ENCODE peak calls at places on chromosomes 16 and 17, in nine cellular contexts. E is GM12892, M is sigmoid colon, V is spleen, Y is stomach, T is breast epithelium, F is K562, I is prostate gland, X is transverse colon. S is an unnamed sample.

GRCh38 chr17:16215002-16215272 is 397 bp downstream of the NCOR1 start:
- DNase-seq in V (no peak), Y (peak), I (peak), F (peak), T (no peak), X (peak), M (no peak), E (peak), S (peak)

GRCh38 chr17:82402865-82403264 is 15.3 kb upstream of the HEXD start:
- DNase-seq in F (no peak), X (no peak), V (no peak), M (no peak), Y (no peak), T (no peak), I (no peak), E (no peak), S (no peak)

GRCh38 chr17:57916925-57917858 is 38.0 kb downstream of the CUEDC1 start:
- DNase-seq in X (no peak), V (no peak), I (no peak), Y (no peak), M (no peak), F (no peak), E (no peak), T (no peak), S (no peak)

GRCh38 chr16:1543085-1543896 is 9.8 kb downstream of the TMEM204 start:
- DNase-seq in X (peak), E (no peak), Y (peak), I (no peak), V (peak), F (peak), M (peak), T (no peak), S (peak)

GRCh38 chr17:77322284-77322533 is 181.4 kb downstream of the SEC14L1 start:
- DNase-seq in I (no peak), V (no peak), F (no peak), M (no peak), X (no peak), E (no peak), T (no peak), Y (no peak), S (no peak)

GRCh38 chr17:4130715-4131114 is 12.1 kb downstream of the ZZEF1 start:
- DNase-seq in X (peak), M (peak), I (no peak), V (no peak), Y (no peak), E (no peak), T (no peak), F (peak), S (no peak)

GRCh38 chr16:2022723-2023097 is 3.1 kb downstream of the NPW start:
- DNase-seq in T (no peak), Y (no peak), X (no peak), V (no peak), I (no peak), M (no peak), F (peak), E (no peak), S (no peak)

GRCh38 chr17:6708357-6708961 is 4.7 kb downstream of the SLC13A5 start:
- DNase-seq in I (no peak), M (no peak), E (no peak), X (no peak), V (no peak), F (no peak), Y (peak), T (no peak), S (no peak)

GRCh38 chr16:67842509-67843342 is 606 bp downstream of the THAP11 start:
- DNase-seq in I (peak), X (peak), F (no peak), M (peak), E (peak), V (peak), Y (peak), T (no peak), S (no peak)

GRCh38 chr16:56792960-56793359 is 63.0 kb downstream of the NUP93 start:
- DNase-seq in I (no peak), E (no peak), Y (no peak), F (no peak), T (no peak), M (no peak), V (no peak), X (no peak), S (no peak)

GRCh38 chr17:76940738-76941350 is 72.6 kb downstream of the MGAT5B start:
- DNase-seq in T (no peak), V (no peak), X (no peak), F (no peak), I (no peak), Y (no peak), M (no peak), E (no peak), S (no peak)

GRCh38 chr17:6555331-6556120 is 829 bp downstream of the PITPNM3 start:
- DNase-seq in F (no peak), T (no peak), Y (peak), I (peak), E (no peak), M (no peak), V (no peak), X (peak), S (no peak)

GRCh38 chr16:67393111-67393789 is at the start of gene TPPP3:
- DNase-seq in E (no peak), V (peak), F (peak), I (no peak), T (peak), M (peak), X (peak), Y (peak), S (no peak)

GRCh38 chr17:2239882-2240430 is 63.6 kb downstream of the SMG6 start:
- DNase-seq in E (peak), V (no peak), Y (peak), T (no peak), F (no peak), X (peak), M (peak), I (no peak), S (no peak)

GRCh38 chr17:44557653-44558285 is 485 bp downstream of the FZD2 start:
- DNase-seq in I (no peak), Y (peak), E (no peak), X (peak), V (peak), F (no peak), M (peak), T (no peak), S (no peak)

GRCh38 chr16:88380619-88381018 is 2.1 kb upstream of the ZNF469 start:
- DNase-seq in X (no peak), M (peak), I (no peak), F (no peak), Y (no peak), T (no peak), V (no peak), E (no peak), S (no peak)

GRCh38 chr17:77802811-77803220 is 155.7 kb upstream of the TNRC6C start:
- DNase-seq in F (no peak), Y (no peak), V (peak), T (no peak), E (no peak), X (no peak), M (peak), I (no peak), S (no peak)

GRCh38 chr17:55735784-55736405 is 13.2 kb upstream of the TMEM100 start:
- DNase-seq in F (peak), T (no peak), M (peak), V (no peak), E (no peak), X (peak), I (no peak), Y (no peak), S (no peak)

GRCh38 chr16:4135537-4135936 is 19.3 kb upstream of the ADCY9 start:
- DNase-seq in V (no peak), X (no peak), F (no peak), Y (no peak), M (no peak), T (no peak), I (no peak), E (no peak), S (no peak)

GRCh38 chr16:61900482-61900881 is 135.8 kb downstream of the CDH8 start:
- DNase-seq in T (no peak), E (no peak), F (no peak), Y (no peak), V (no peak), X (no peak), I (no peak), M (no peak), S (no peak)

GRCh38 chr17:39235555-39236221 is 9.9 kb upstream of the STAC2 start:
- DNase-seq in I (no peak), V (peak), X (peak), E (peak), T (no peak), F (peak), Y (no peak), M (no peak), S (peak)

GRCh38 chr17:2247005-2247404 is 56.6 kb downstream of the SMG6 start:
- DNase-seq in M (no peak), X (no peak), V (no peak), F (no peak), T (no peak), E (no peak), I (no peak), Y (no peak), S (no peak)

GRCh38 chr17:64938925-64939474 is 19.7 kb upstream of the LRRC37A3 start:
- DNase-seq in V (peak), M (no peak), E (peak), X (peak), I (no peak), Y (peak), T (no peak), F (peak), S (peak)

GRCh38 chr16:49749816-49750215 is 106.1 kb downstream of the ZNF423 start:
- DNase-seq in M (no peak), Y (no peak), T (no peak), I (no peak), F (no peak), X (no peak), V (no peak), E (no peak), S (no peak)

GRCh38 chr17:78272181-78272913 is 40.9 kb downstream of the TMEM235 start:
- DNase-seq in I (peak), F (peak), E (no peak), Y (peak), V (peak), T (peak), M (peak), X (peak), S (no peak)

GRCh38 chr17:37361543-37361942 is 14.2 kb upstream of the C17orf78 start:
- DNase-seq in E (no peak), V (no peak), F (no peak), Y (no peak), T (no peak), M (no peak), X (no peak), I (peak), S (no peak)

GRCh38 chr17:53626286-53626685 is 196.4 kb upstream of the KIF2B start:
- DNase-seq in T (no peak), M (no peak), V (no peak), F (peak), X (no peak), I (no peak), Y (no peak), E (no peak), S (no peak)

GRCh38 chr17:8800656-8801055 is 1.5 kb upstream of the MFSD6L start:
- DNase-seq in F (no peak), V (no peak), E (no peak), T (no peak), I (no peak), M (no peak), X (no peak), Y (no peak), S (no peak)

GRCh38 chr17:8798176-8799000 is 777 bp downstream of the MFSD6L start:
- DNase-seq in T (no peak), Y (no peak), E (no peak), I (no peak), F (no peak), X (no peak), V (no peak), M (no peak), S (no peak)

GRCh38 chr17:8801135-8801840 is 2.1 kb upstream of the MFSD6L start:
- DNase-seq in I (no peak), E (no peak), T (no peak), Y (no peak), V (no peak), M (no peak), X (no peak), F (no peak), S (no peak)

GRCh38 chr17:8799001-8799850 is at the start of gene MFSD6L:
- DNase-seq in T (no peak), X (peak), M (no peak), E (no peak), V (peak), I (no peak), Y (peak), F (no peak), S (no peak)

GRCh38 chr17:8799851-8800212 is 667 bp upstream of the MFSD6L start:
- DNase-seq in F (no peak), T (no peak), X (no peak), M (no peak), V (no peak), I (no peak), Y (no peak), E (no peak), S (no peak)
- TF ChIP-seq POLR2A in F (no peak), T (no peak), X (no peak), M (no peak), V (no peak), I (no peak), Y (no peak), E (no peak), S (peak)

DNA sequence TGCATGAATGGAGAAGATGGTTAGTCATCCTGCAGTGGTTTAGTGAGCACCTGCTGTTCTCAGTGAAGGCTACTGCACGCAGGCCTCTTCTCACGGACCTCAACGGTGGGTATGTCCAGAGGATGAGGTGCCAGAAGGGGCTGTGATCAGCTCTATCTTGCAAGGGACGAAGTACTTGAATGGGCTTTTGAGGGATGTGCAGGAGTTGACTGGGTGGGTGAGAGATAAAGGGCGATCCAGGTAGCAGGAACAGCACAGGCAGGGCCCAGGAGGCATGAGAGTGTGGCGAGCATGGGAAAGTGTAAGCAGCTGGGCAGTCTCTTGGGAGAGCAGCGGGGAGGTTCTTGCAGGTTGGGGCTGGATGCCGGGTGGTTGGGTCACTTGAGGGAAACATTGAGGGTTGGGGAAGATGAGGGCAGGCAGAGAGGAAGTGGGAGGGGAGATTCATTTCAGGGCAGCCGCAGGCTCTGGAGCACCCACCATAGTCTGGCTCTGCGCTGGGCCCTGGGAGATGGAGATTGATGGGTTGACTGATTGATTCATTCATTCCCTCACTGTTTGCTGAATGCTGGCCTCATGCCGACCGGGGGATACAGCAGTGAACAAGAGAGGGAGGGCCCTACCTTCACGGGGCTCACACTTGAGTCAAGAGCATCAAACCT is 115.1 kb upstream of the CIBAR2 start:
- DNase-seq in M (peak), E (peak), F (no peak), I (no peak), Y (no peak), T (no peak), V (no peak), X (no peak), S (peak)
- TF ChIP-seq POLR2AphosphoS5 in M (no peak), E (peak), F (no peak), I (no peak), Y (no peak), T (no peak), V (no peak), X (no peak), S (peak)

GRCh38 chr16:21233521-21234150 is at the start of gene ANKS4B:
- DNase-seq in I (no peak), M (no peak), F (no peak), T (no peak), X (peak), E (no peak), Y (peak), V (no peak), S (no peak)
- TF ChIP-seq POLR2A in I (no peak), M (no peak), F (no peak), T (no peak), X (peak), E (no peak), Y (no peak), V (no peak), S (no peak)

GRCh38 chr17:40525294-40525693 is 23.9 kb upstream of the TNS4 start:
- DNase-seq in I (no peak), Y (no peak), M (no peak), F (no peak), T (no peak), V (no peak), E (no peak), X (no peak), S (no peak)

GRCh38 chr17:40529991-40530390 is 28.6 kb upstream of the TNS4 start:
- DNase-seq in Y (no peak), M (no peak), T (peak), I (no peak), E (no peak), F (no peak), V (peak), X (no peak), S (no peak)

GRCh38 chr17:40528692-40529417 is 27.4 kb upstream of the TNS4 start:
- DNase-seq in T (peak), I (no peak), E (no peak), V (peak), X (no peak), F (no peak), M (peak), Y (no peak), S (no peak)

GRCh38 chr17:40524243-40524965 is 23.0 kb upstream of the TNS4 start:
- DNase-seq in E (no peak), M (no peak), F (no peak), T (peak), V (peak), I (no peak), Y (no peak), X (no peak), S (no peak)

GRCh38 chr17:40526668-40527067 is 25.2 kb upstream of the TNS4 start:
- DNase-seq in V (peak), I (no peak), M (peak), Y (no peak), E (no peak), F (no peak), T (peak), X (no peak), S (no peak)
- TF ChIP-seq POLR2AphosphoS5 in V (no peak), I (no peak), M (no peak), Y (no peak), E (no peak), F (no peak), T (peak), X (peak), S (no peak)

DNA sequence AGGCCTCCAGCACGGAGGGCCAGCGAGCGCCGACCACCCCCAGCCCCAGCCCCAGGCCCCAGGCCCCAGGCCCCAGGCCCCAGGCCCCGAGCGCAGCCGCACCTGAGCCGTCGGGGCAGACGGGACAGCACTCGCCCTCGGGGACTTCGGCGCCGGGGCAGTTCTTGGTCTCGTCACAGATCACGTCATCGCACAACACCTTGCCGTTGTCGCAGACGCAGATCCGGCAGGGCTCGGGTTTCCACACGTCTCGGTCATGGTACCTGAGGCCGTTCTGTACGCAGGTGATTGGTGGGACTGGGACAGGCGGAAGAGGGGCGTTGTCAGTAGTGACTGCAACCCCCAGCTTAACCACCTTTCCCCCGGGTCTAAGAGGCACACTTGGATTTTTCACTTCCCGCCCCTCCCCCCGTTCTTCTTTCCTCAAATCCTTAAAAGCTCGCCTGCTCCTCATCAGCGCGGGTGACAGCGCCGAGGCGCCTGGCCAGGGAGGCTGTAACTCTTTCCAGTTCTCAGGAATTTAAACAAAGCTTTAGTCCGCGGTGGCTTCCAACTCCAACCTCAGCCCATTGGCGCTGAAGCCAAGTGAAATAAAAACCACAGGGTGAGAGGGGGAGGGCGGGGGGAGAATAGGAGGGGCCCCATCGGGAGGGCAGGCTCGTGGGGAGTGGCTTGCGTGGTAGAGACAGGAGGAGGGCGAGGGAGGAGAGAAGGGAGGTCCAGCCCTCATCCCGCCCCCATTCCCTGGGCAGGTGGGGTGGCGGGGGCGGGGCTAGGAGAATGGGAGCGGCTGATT is 1.6 kb downstream of the COL1A1 start:
- DNase-seq in M (peak), V (peak), X (peak), I (peak), T (peak), F (peak), E (peak), Y (peak), S (peak)
- TF ChIP-seq POLR2A in M (peak), V (no peak), X (no peak), I (peak), T (no peak), F (no peak), E (no peak), Y (peak), S (no peak)